ENCODE peak calls at places on chromosomes 3 and 15, in six cellular contexts. One of them, this sample, is unnamed.

GRCh38 chr3:160126046-160126445 is 99.2 kb upstream of the C3orf80 start:
- DNase-seq in activated T-cell treated with anti-CD3 and anti-CD28 coated beads, Interleukin-2, amount 50 U/mL, for 24 hours: no peak
- DNase-seq in astrocyte of the cerebellum: no peak
- DNase-seq in NCI-H460: no peak
- DNase-seq in stomach: no peak
- DNase-seq in GM23248: no peak
- DNase-seq in this sample: no peak

GRCh38 chr3:139310474-139310933 is 33.3 kb upstream of the MRPS22 start:
- DNase-seq in NCI-H460: no peak
- DNase-seq in stomach: no peak
- DNase-seq in astrocyte of the cerebellum: peak; percentile 94
- DNase-seq in activated T-cell treated with anti-CD3 and anti-CD28 coated beads, Interleukin-2, amount 50 U/mL, for 24 hours: no peak
- DNase-seq in GM23248: peak; percentile 95
- DNase-seq in this sample: no peak

GRCh38 chr15:72155635-72156616 is 37.7 kb downstream of the SENP8 start:
- DNase-seq in astrocyte of the cerebellum: peak; percentile 70
- DNase-seq in activated T-cell treated with anti-CD3 and anti-CD28 coated beads, Interleukin-2, amount 50 U/mL, for 24 hours: peak; percentile 85
- DNase-seq in NCI-H460: peak; percentile 83
- DNase-seq in stomach: peak; percentile 91
- DNase-seq in GM23248: peak; percentile 85
- DNase-seq in this sample: peak; percentile 37

GRCh38 chr15:60721706-60722105 is 242.8 kb upstream of the ICE2 start:
- DNase-seq in GM23248: peak; percentile 56
- DNase-seq in astrocyte of the cerebellum: no peak
- DNase-seq in stomach: no peak
- DNase-seq in NCI-H460: no peak
- DNase-seq in activated T-cell treated with anti-CD3 and anti-CD28 coated beads, Interleukin-2, amount 50 U/mL, for 24 hours: no peak
- DNase-seq in this sample: no peak

GRCh38 chr3:183904833-183905780 is 20.4 kb upstream of the PARL start:
- DNase-seq in stomach: peak; percentile 45
- DNase-seq in GM23248: peak; percentile 28
- DNase-seq in NCI-H460: no peak
- DNase-seq in activated T-cell treated with anti-CD3 and anti-CD28 coated beads, Interleukin-2, amount 50 U/mL, for 24 hours: no peak
- DNase-seq in astrocyte of the cerebellum: no peak
- DNase-seq in this sample: no peak

GRCh38 chr3:17833786-17834559 is 91.5 kb upstream of the TBC1D5 start:
- DNase-seq in stomach: no peak
- DNase-seq in GM23248: no peak
- DNase-seq in NCI-H460: no peak
- DNase-seq in activated T-cell treated with anti-CD3 and anti-CD28 coated beads, Interleukin-2, amount 50 U/mL, for 24 hours: no peak
- DNase-seq in astrocyte of the cerebellum: no peak
- DNase-seq in this sample: no peak

GRCh38 chr3:57756528-57757401 is 656 bp downstream of the SLMAP start:
- DNase-seq in activated T-cell treated with anti-CD3 and anti-CD28 coated beads, Interleukin-2, amount 50 U/mL, for 24 hours: peak; percentile 60
- DNase-seq in NCI-H460: no peak
- DNase-seq in GM23248: peak; percentile 89
- DNase-seq in stomach: peak; percentile 46
- DNase-seq in astrocyte of the cerebellum: no peak
- DNase-seq in this sample: no peak

GRCh38 chr3:106194726-106195125 is 325.9 kb upstream of the CBLB start:
- DNase-seq in NCI-H460: no peak
- DNase-seq in activated T-cell treated with anti-CD3 and anti-CD28 coated beads, Interleukin-2, amount 50 U/mL, for 24 hours: no peak
- DNase-seq in stomach: no peak
- DNase-seq in astrocyte of the cerebellum: no peak
- DNase-seq in GM23248: no peak
- DNase-seq in this sample: no peak

GRCh38 chr3:194536883-194537637 is 50.3 kb upstream of the ATP13A3 start:
- DNase-seq in NCI-H460: no peak
- DNase-seq in stomach: peak; percentile 80
- DNase-seq in activated T-cell treated with anti-CD3 and anti-CD28 coated beads, Interleukin-2, amount 50 U/mL, for 24 hours: no peak
- DNase-seq in astrocyte of the cerebellum: no peak
- DNase-seq in GM23248: peak; percentile 20
- DNase-seq in this sample: no peak

GRCh38 chr3:126537730-126538281 is 13.9 kb downstream of the CHST13 start:
- DNase-seq in NCI-H460: no peak
- DNase-seq in activated T-cell treated with anti-CD3 and anti-CD28 coated beads, Interleukin-2, amount 50 U/mL, for 24 hours: no peak
- DNase-seq in GM23248: peak; percentile 31
- DNase-seq in astrocyte of the cerebellum: no peak
- DNase-seq in stomach: no peak
- DNase-seq in this sample: no peak

GRCh38 chr15:89444855-89445254 is 51.5 kb downstream of the RHCG start:
- DNase-seq in activated T-cell treated with anti-CD3 and anti-CD28 coated beads, Interleukin-2, amount 50 U/mL, for 24 hours: no peak
- DNase-seq in NCI-H460: no peak
- DNase-seq in astrocyte of the cerebellum: no peak
- DNase-seq in GM23248: no peak
- DNase-seq in stomach: no peak
- DNase-seq in this sample: no peak

GRCh38 chr3:186990282-186990681 is 60.0 kb downstream of the ST6GAL1 start:
- DNase-seq in activated T-cell treated with anti-CD3 and anti-CD28 coated beads, Interleukin-2, amount 50 U/mL, for 24 hours: no peak
- DNase-seq in stomach: no peak
- DNase-seq in astrocyte of the cerebellum: no peak
- DNase-seq in GM23248: no peak
- DNase-seq in NCI-H460: no peak
- DNase-seq in this sample: no peak

GRCh38 chr3:40911928-40912327 is 287.4 kb upstream of the CTNNB1 start:
- DNase-seq in GM23248: no peak
- DNase-seq in activated T-cell treated with anti-CD3 and anti-CD28 coated beads, Interleukin-2, amount 50 U/mL, for 24 hours: no peak
- DNase-seq in stomach: no peak
- DNase-seq in astrocyte of the cerebellum: no peak
- DNase-seq in NCI-H460: no peak
- DNase-seq in this sample: no peak

GRCh38 chr3:59286791-59287531 is 237.1 kb upstream of the CFAP20DC start:
- DNase-seq in GM23248: peak; percentile 85
- DNase-seq in stomach: peak; percentile 31
- DNase-seq in NCI-H460: no peak
- DNase-seq in activated T-cell treated with anti-CD3 and anti-CD28 coated beads, Interleukin-2, amount 50 U/mL, for 24 hours: peak; percentile 45
- DNase-seq in astrocyte of the cerebellum: no peak
- DNase-seq in this sample: no peak

GRCh38 chr3:61560452-61561373 is 658 bp upstream of the PTPRG start:
- DNase-seq in astrocyte of the cerebellum: peak; percentile 63
- DNase-seq in activated T-cell treated with anti-CD3 and anti-CD28 coated beads, Interleukin-2, amount 50 U/mL, for 24 hours: peak; percentile 30
- DNase-seq in GM23248: peak; percentile 90
- DNase-seq in NCI-H460: peak; percentile 57
- DNase-seq in stomach: peak; percentile 75
- DNase-seq in this sample: peak; percentile 58

GRCh38 chr3:45939341-45939771 is 3.9 kb upstream of the CXCR6 start:
- DNase-seq in GM23248: peak; percentile 14
- DNase-seq in astrocyte of the cerebellum: no peak
- DNase-seq in activated T-cell treated with anti-CD3 and anti-CD28 coated beads, Interleukin-2, amount 50 U/mL, for 24 hours: peak; percentile 32
- DNase-seq in stomach: no peak
- DNase-seq in NCI-H460: no peak
- DNase-seq in this sample: no peak

GRCh38 chr3:169526246-169526645 is 137.3 kb downstream of the MECOM start:
- DNase-seq in astrocyte of the cerebellum: no peak
- DNase-seq in stomach: no peak
- DNase-seq in activated T-cell treated with anti-CD3 and anti-CD28 coated beads, Interleukin-2, amount 50 U/mL, for 24 hours: no peak
- DNase-seq in NCI-H460: no peak
- DNase-seq in GM23248: no peak
- DNase-seq in this sample: no peak

GRCh38 chr3:140093742-140094141 is 158.8 kb downstream of the CLSTN2 start:
- DNase-seq in stomach: peak; percentile 59
- DNase-seq in NCI-H460: no peak
- DNase-seq in astrocyte of the cerebellum: peak; percentile 87
- DNase-seq in GM23248: peak; percentile 65
- DNase-seq in activated T-cell treated with anti-CD3 and anti-CD28 coated beads, Interleukin-2, amount 50 U/mL, for 24 hours: no peak
- DNase-seq in this sample: no peak

GRCh38 chr3:188956839-188957489 is 214.8 kb upstream of the TPRG1 start:
- DNase-seq in GM23248: peak; percentile 82
- DNase-seq in NCI-H460: peak; percentile 37
- DNase-seq in astrocyte of the cerebellum: peak; percentile 62
- DNase-seq in activated T-cell treated with anti-CD3 and anti-CD28 coated beads, Interleukin-2, amount 50 U/mL, for 24 hours: no peak
- DNase-seq in stomach: no peak
- DNase-seq in this sample: no peak

GRCh38 chr15:88887068-88887580 is 8.2 kb downstream of the HAPLN3 start:
- DNase-seq in stomach: no peak
- DNase-seq in astrocyte of the cerebellum: no peak
- DNase-seq in NCI-H460: no peak
- DNase-seq in activated T-cell treated with anti-CD3 and anti-CD28 coated beads, Interleukin-2, amount 50 U/mL, for 24 hours: no peak
- DNase-seq in GM23248: no peak
- DNase-seq in this sample: no peak

GRCh38 chr3:47024932-47025331 is 45.5 kb downstream of the NBEAL2 start:
- DNase-seq in NCI-H460: no peak
- DNase-seq in stomach: no peak
- DNase-seq in activated T-cell treated with anti-CD3 and anti-CD28 coated beads, Interleukin-2, amount 50 U/mL, for 24 hours: no peak
- DNase-seq in GM23248: peak; percentile 66
- DNase-seq in astrocyte of the cerebellum: no peak
- DNase-seq in this sample: no peak

GRCh38 chr3:13138566-13139145 is 65.4 kb upstream of the IQSEC1 start:
- DNase-seq in astrocyte of the cerebellum: no peak
- DNase-seq in stomach: no peak
- DNase-seq in NCI-H460: no peak
- DNase-seq in activated T-cell treated with anti-CD3 and anti-CD28 coated beads, Interleukin-2, amount 50 U/mL, for 24 hours: no peak
- DNase-seq in GM23248: no peak
- DNase-seq in this sample: no peak

GRCh38 chr15:66138882-66139281 is 114.7 kb downstream of the MEGF11 start:
- DNase-seq in NCI-H460: no peak
- DNase-seq in astrocyte of the cerebellum: no peak
- DNase-seq in stomach: no peak
- DNase-seq in GM23248: no peak
- DNase-seq in activated T-cell treated with anti-CD3 and anti-CD28 coated beads, Interleukin-2, amount 50 U/mL, for 24 hours: no peak
- DNase-seq in this sample: no peak

GRCh38 chr15:32649336-32649735 is 7.8 kb downstream of the SCG5 start:
- DNase-seq in stomach: no peak
- DNase-seq in GM23248: peak; percentile 65
- DNase-seq in NCI-H460: no peak
- DNase-seq in activated T-cell treated with anti-CD3 and anti-CD28 coated beads, Interleukin-2, amount 50 U/mL, for 24 hours: no peak
- DNase-seq in astrocyte of the cerebellum: no peak
- DNase-seq in this sample: no peak

GRCh38 chr3:13197795-13198194 is 124.6 kb upstream of the IQSEC1 start:
- DNase-seq in stomach: no peak
- DNase-seq in NCI-H460: no peak
- DNase-seq in activated T-cell treated with anti-CD3 and anti-CD28 coated beads, Interleukin-2, amount 50 U/mL, for 24 hours: no peak
- DNase-seq in GM23248: no peak
- DNase-seq in astrocyte of the cerebellum: no peak
- DNase-seq in this sample: no peak

GRCh38 chr3:193563999-193564398 is 9.3 kb upstream of the ATP13A4 start:
- DNase-seq in stomach: peak; percentile 66
- DNase-seq in GM23248: peak; percentile 7
- DNase-seq in astrocyte of the cerebellum: no peak
- DNase-seq in activated T-cell treated with anti-CD3 and anti-CD28 coated beads, Interleukin-2, amount 50 U/mL, for 24 hours: no peak
- DNase-seq in NCI-H460: peak; percentile 15
- DNase-seq in this sample: no peak

GRCh38 chr15:62649793-62650420 is 392.6 kb upstream of the TPM1 start:
- DNase-seq in astrocyte of the cerebellum: no peak
- DNase-seq in activated T-cell treated with anti-CD3 and anti-CD28 coated beads, Interleukin-2, amount 50 U/mL, for 24 hours: no peak
- DNase-seq in stomach: no peak
- DNase-seq in GM23248: peak; percentile 70
- DNase-seq in NCI-H460: no peak
- DNase-seq in this sample: no peak

GRCh38 chr3:160576621-160577020 is 11.2 kb upstream of the KPNA4 start:
- DNase-seq in activated T-cell treated with anti-CD3 and anti-CD28 coated beads, Interleukin-2, amount 50 U/mL, for 24 hours: no peak
- DNase-seq in astrocyte of the cerebellum: no peak
- DNase-seq in NCI-H460: no peak
- DNase-seq in stomach: no peak
- DNase-seq in GM23248: no peak
- DNase-seq in this sample: no peak